ENCODE peak calls at places on chromosomes 12 and 14, in nine cellular contexts. A is Peyer's patch, I is mucosa of descending colon, N is osteoblast, M is OCI-LY7, S is ovary, D is cardiac muscle cell, W is body of pancreas, P is Karpas-422. F is an unnamed sample. For H3K4me1, the result is how much of the 10 kb centered on the place peaks cover.

GRCh38 chr14:58107947-58108552 is 44.0 kb downstream of the ARMH4 start:
- DNase-seq in A (no peak), I (no peak), N (no peak), M (peak), S (peak), D (peak), W (peak), P (peak), F (no peak)

GRCh38 chr14:85554106-85554505 is 24.2 kb downstream of the FLRT2 start:
- DNase-seq in A (no peak), I (no peak), N (no peak), M (no peak), S (no peak), D (no peak), W (no peak), P (no peak), F (no peak)

GRCh38 chr12:11067514-11067913 is 5.4 kb upstream of the TAS2R46 start:
- DNase-seq in A (no peak), I (no peak), N (no peak), M (no peak), S (peak), D (no peak), W (peak), P (no peak), F (peak)

GRCh38 chr12:96036765-96037455 is 1.5 kb upstream of the LTA4H start:
- DNase-seq in A (no peak), I (no peak), N (peak), M (no peak), S (no peak), D (no peak), W (no peak), P (no peak), F (no peak)

GRCh38 chr12:22333751-22334695 is 484 bp downstream of the ST8SIA1 start:
- DNase-seq in A (no peak), I (peak), N (peak), M (no peak), S (no peak), D (peak), W (no peak), P (no peak), F (peak)

GRCh38 chr12:47811581-47812484 is 7.9 kb downstream of the HDAC7 start:
- DNase-seq in A (peak), I (no peak), N (peak), M (peak), S (peak), D (no peak), W (no peak), P (peak), F (peak)

GRCh38 chr14:29030970-29031369 is 264.4 kb downstream of the FOXG1 start:
- DNase-seq in A (no peak), I (no peak), N (no peak), M (no peak), S (no peak), D (no peak), W (no peak), P (no peak), F (no peak)

GRCh38 chr12:27967551-27968054 is 4.9 kb downstream of the PTHLH start:
- DNase-seq in A (no peak), I (no peak), N (peak), M (no peak), S (no peak), D (no peak), W (no peak), P (no peak), F (no peak)

GRCh38 chr12:51342416-51342815 is 4.1 kb downstream of the CELA1 start:
- DNase-seq in A (no peak), I (no peak), N (no peak), M (no peak), S (no peak), D (no peak), W (no peak), P (no peak), F (no peak)

GRCh38 chr12:51343201-51343600 is 3.3 kb downstream of the CELA1 start:
- DNase-seq in A (no peak), I (no peak), N (no peak), M (no peak), S (no peak), D (no peak), W (no peak), P (peak), F (no peak)

GRCh38 chr12:51339750-51340149 is 6.7 kb downstream of the CELA1 start:
- DNase-seq in A (no peak), I (no peak), N (no peak), M (no peak), S (no peak), D (no peak), W (no peak), P (no peak), F (no peak)

GRCh38 chr12:51345681-51346080 is 798 bp downstream of the CELA1 start:
- DNase-seq in A (no peak), I (no peak), N (peak), M (no peak), S (no peak), D (no peak), W (no peak), P (no peak), F (no peak)

GRCh38 chr12:51341259-51342007 is 5.0 kb downstream of the CELA1 start:
- DNase-seq in A (peak), I (peak), N (peak), M (peak), S (peak), D (peak), W (peak), P (peak), F (no peak)
- H3K4me3 ChIP-seq in A (no peak), I (no peak), N (peak), M (no peak), S (no peak), D (no peak), W (no peak), P (no peak), F (no peak)

GRCh38 chr14:105326568-105326867 is 12.0 kb downstream of the PACS2 start:
- DNase-seq in A (no peak), I (no peak), N (peak), M (no peak), S (no peak), D (no peak), W (no peak), P (no peak), F (no peak)

GRCh38 chr14:105328678-105329390 is 14.3 kb downstream of the PACS2 start:
- DNase-seq in A (no peak), I (no peak), N (peak), M (no peak), S (no peak), D (no peak), W (no peak), P (no peak), F (no peak)

GRCh38 chr14:105326891-105327694 is 12.5 kb downstream of the PACS2 start:
- DNase-seq in A (no peak), I (no peak), N (peak), M (no peak), S (no peak), D (no peak), W (no peak), P (no peak), F (no peak)

GRCh38 chr14:105329411-105330200 is 15.1 kb downstream of the PACS2 start:
- DNase-seq in A (peak), I (no peak), N (peak), M (no peak), S (no peak), D (no peak), W (no peak), P (no peak), F (peak)

DNA sequence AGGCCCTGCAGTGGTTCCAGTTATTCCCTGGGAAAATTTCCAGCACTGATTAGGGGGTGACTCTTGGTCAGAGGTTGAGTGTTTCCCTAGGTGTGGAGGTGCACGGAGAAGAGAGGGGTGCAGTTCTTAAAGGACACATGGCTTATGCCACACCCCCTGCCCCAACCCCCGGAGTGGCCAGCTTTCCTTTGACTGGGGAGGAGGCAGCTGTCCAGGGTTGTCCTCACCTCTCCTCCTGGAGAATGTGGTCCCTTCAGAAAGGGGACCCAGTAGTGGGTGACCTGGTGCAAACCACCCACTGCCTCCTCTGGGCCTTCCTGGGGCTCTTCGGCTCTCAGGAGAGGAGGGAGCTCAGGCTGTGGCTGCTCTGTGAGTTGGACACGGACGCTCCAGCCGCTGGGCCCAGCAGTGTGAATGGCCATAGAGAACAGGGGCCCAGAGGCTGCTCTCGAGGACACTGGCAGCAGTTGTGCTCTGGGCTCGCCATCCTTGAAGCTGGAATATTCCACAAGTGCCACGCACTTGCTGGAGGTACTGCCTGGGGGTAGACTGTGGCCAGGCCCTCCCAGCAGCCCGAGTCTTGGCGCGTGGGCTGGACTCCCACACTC is 13.6 kb downstream of the PACS2 start:
- DNase-seq in A (no peak), I (no peak), N (peak), M (no peak), S (no peak), D (no peak), W (no peak), P (no peak), F (no peak)
- H3K4me1 ChIP-seq in A (under half), I (under half), N (under half), M (under half), S (under half), D (under half), W (half or more), P (under half), F (under half)

GRCh38 chr12:54030889-54031860 is 1.7 kb upstream of the HOXC5 start:
- DNase-seq in A (no peak), I (no peak), N (no peak), M (no peak), S (peak), D (peak), W (no peak), P (no peak), F (no peak)
- H3K4me3 ChIP-seq in A (peak), I (no peak), N (no peak), M (no peak), S (peak), D (peak), W (no peak), P (no peak), F (no peak)

GRCh38 chr14:74855021-74855420 is 20.9 kb downstream of the PROX2 start:
- DNase-seq in A (no peak), I (no peak), N (peak), M (no peak), S (no peak), D (no peak), W (no peak), P (no peak), F (no peak)
- H3K4me1 ChIP-seq in A (under half), I (under half), N (under half), M (under half), S (under half), D (under half), W (under half), P (under half), F (under half)

DNA sequence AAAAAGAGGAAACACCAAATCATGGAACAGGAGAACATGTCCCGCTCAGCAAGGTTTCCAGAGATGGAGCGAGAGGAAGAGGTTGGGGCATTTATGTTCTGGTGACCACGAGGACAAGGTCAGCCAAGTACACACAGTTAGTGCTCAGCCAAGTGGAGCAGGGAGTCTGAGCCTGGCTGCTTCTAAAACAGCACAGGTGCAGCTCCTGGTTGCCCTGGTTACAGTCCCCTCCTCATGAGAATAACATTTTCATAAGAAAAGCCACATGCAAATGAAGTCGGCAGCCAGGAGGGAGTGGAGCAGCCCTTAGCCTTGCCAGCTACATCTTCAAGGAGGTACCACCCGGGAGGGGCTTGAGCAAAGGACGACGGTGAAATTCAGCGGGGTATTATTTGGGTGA is 81.8 kb downstream of the NOS1 start:
- DNase-seq in A (no peak), I (no peak), N (no peak), M (peak), S (no peak), D (no peak), W (no peak), P (peak), F (no peak)
- H3K4me3 ChIP-seq in A (no peak), I (no peak), N (no peak), M (no peak), S (no peak), D (no peak), W (no peak), P (peak), F (no peak)

GRCh38 chr12:124824195-124824594 is 39.5 kb downstream of the SCARB1 start:
- DNase-seq in A (no peak), I (no peak), N (no peak), M (no peak), S (no peak), D (no peak), W (no peak), P (no peak), F (no peak)
- H3K4me1 ChIP-seq in A (under half), I (under half), N (under half), M (under half), S (under half), D (under half), W (under half), P (under half), F (under half)

DNA sequence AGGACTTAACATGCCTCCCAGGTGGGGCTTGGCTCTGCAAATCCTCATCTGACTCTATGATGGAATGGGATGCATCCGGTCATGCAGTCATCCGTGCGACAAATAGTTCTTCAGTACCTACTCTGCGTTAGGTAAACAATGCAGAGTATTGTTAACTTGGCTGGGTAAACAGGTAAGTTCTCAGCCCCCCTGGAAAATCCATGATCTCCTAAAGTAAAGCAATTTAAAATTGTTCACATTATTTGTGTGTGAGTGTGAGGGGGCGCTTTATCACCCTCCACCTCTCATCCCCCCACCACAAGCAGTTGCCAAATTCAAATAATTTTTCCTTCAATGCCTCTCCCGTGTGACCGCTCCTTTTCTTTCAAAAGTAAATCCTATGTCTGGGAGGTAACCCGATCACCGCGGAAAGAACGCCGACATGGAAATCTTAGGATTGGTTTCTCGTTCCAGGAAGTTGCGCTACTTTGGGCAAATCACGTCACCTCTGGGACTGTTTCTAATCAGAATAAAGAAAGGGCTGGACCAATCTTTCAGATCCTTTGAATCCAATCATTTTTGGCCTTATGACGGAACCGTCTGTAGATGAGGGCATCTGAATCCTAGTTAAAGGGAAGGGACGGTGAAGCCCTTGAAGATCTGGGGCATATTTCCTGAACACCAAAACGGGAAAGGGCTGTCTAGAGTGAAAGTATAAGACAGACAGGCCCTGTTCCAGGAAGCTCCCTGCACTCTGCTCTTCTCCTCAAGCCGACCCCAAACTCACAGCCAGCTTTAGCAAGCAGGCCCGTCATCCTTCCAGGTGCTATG is 44.0 kb upstream of the SINHCAF start:
- DNase-seq in A (no peak), I (no peak), N (peak), M (no peak), S (peak), D (peak), W (peak), P (no peak), F (no peak)
- H3K4me3 ChIP-seq in A (peak), I (no peak), N (peak), M (no peak), S (peak), D (no peak), W (no peak), P (no peak), F (peak)

GRCh38 chr14:21055473-21056117 is 2.0 kb upstream of the RNASE8 start:
- DNase-seq in A (no peak), I (peak), N (no peak), M (no peak), S (no peak), D (no peak), W (no peak), P (no peak), F (no peak)
- H3K4me1 ChIP-seq in A (under half), I (under half), N (under half), M (under half), S (under half), D (under half), W (under half), P (under half), F (under half)

GRCh38 chr12:120110550-120111501 is 5.7 kb downstream of the RAB35 start:
- DNase-seq in A (no peak), I (peak), N (peak), M (peak), S (no peak), D (no peak), W (no peak), P (peak), F (peak)
- H3K4me3 ChIP-seq in A (no peak), I (no peak), N (no peak), M (peak), S (no peak), D (no peak), W (no peak), P (peak), F (no peak)

DNA sequence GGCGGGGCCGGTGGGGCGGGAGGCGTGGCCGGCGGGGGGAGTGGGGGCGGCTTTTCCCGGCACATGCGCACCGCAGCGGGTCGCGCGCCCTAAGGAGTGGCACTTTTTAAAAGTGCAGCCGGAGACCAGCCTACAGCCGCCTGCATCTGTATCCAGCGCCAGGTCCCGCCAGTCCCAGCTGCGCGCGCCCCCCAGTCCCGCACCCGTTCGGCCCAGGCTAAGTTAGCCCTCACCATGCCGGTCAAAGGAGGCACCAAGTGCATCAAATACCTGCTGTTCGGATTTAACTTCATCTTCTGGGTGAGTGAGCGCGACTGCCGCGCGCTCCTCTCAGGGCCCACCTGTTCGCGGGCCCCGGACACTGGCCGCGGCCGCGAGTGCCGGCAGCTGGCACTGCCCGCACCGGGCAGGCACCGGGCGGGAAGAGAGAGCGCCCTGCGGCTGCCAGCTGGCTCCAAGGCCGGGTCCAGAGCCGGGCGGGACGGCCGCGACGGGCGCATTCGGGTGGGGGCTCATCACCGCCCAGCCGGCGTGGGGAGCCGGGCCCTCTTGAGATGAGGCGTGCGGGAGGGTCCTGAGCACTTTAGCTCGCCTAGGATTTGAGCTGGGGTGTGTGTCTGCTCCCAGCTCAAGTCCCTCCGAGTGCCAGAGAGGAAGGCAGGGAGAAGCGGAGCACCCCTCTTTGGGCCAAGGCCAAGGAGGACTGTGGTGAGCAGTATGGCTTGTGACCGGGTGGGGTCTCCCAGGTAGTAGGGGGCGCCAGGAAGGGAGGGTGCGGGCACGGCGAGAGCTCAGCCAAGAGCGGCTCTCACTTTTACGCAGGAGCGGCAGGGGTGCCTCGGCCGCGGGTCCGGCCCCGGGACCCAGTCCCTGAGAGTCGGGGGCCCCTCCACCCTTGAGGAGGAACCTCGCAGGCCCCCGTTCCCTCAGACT is at the start of gene CD9:
- DNase-seq in A (peak), I (peak), N (peak), M (no peak), S (peak), D (peak), W (peak), P (no peak), F (peak)
- H3K4me1 ChIP-seq in A (under half), I (half or more), N (under half), M (under half), S (under half), D (under half), W (under half), P (under half), F (under half)